ENCODE peak calls at places on chromosomes 3 and 15, in four cellular contexts. One of them, this sample, is unnamed. For H3K27me3, the result is how much of the 10 kb centered on the place peaks cover.

GRCh38 chr3:195147649-195148121 is 123.3 kb downstream of the XXYLT1 start:
- DNase-seq in breast epithelium: no peak
- DNase-seq in right lobe of liver: no peak
- DNase-seq in GM12878: peak
- DNase-seq in this sample: no peak

GRCh38 chr15:81091889-81092558 is 42.0 kb upstream of the CFAP161 start:
- DNase-seq in breast epithelium: no peak
- DNase-seq in right lobe of liver: no peak
- DNase-seq in GM12878: no peak
- DNase-seq in this sample: peak

GRCh38 chr3:42503957-42504333 is 1.5 kb downstream of the VIPR1 start:
- DNase-seq in breast epithelium: peak
- DNase-seq in right lobe of liver: peak
- DNase-seq in GM12878: no peak
- DNase-seq in this sample: peak

GRCh38 chr15:36590838-36591237 is 11.4 kb downstream of the CDIN1 start:
- DNase-seq in breast epithelium: no peak
- DNase-seq in right lobe of liver: no peak
- DNase-seq in GM12878: no peak
- DNase-seq in this sample: no peak

GRCh38 chr3:60085649-60086048 is 1035.8 kb upstream of the CFAP20DC start:
- DNase-seq in breast epithelium: no peak
- DNase-seq in right lobe of liver: no peak
- DNase-seq in GM12878: no peak
- DNase-seq in this sample: no peak

GRCh38 chr3:121897296-121897695 is 3.1 kb downstream of the SLC15A2 start:
- DNase-seq in breast epithelium: no peak
- DNase-seq in right lobe of liver: no peak
- DNase-seq in GM12878: no peak
- DNase-seq in this sample: no peak

GRCh38 chr3:4986175-4986610 is 7.0 kb downstream of the BHLHE40 start:
- DNase-seq in breast epithelium: no peak
- DNase-seq in right lobe of liver: no peak
- DNase-seq in GM12878: no peak
- DNase-seq in this sample: no peak

GRCh38 chr15:57345584-57345983 is 30.7 kb upstream of the CGNL1 start:
- DNase-seq in breast epithelium: no peak
- DNase-seq in right lobe of liver: no peak
- DNase-seq in GM12878: no peak
- DNase-seq in this sample: no peak

GRCh38 chr3:77321646-77322045 is 281.7 kb downstream of the ROBO2 start:
- DNase-seq in breast epithelium: no peak
- DNase-seq in right lobe of liver: no peak
- DNase-seq in GM12878: no peak
- DNase-seq in this sample: no peak

GRCh38 chr3:9361691-9362388 is 1.0 kb upstream of the THUMPD3 start:
- DNase-seq in breast epithelium: no peak
- DNase-seq in right lobe of liver: no peak
- DNase-seq in GM12878: no peak
- DNase-seq in this sample: no peak

DNA sequence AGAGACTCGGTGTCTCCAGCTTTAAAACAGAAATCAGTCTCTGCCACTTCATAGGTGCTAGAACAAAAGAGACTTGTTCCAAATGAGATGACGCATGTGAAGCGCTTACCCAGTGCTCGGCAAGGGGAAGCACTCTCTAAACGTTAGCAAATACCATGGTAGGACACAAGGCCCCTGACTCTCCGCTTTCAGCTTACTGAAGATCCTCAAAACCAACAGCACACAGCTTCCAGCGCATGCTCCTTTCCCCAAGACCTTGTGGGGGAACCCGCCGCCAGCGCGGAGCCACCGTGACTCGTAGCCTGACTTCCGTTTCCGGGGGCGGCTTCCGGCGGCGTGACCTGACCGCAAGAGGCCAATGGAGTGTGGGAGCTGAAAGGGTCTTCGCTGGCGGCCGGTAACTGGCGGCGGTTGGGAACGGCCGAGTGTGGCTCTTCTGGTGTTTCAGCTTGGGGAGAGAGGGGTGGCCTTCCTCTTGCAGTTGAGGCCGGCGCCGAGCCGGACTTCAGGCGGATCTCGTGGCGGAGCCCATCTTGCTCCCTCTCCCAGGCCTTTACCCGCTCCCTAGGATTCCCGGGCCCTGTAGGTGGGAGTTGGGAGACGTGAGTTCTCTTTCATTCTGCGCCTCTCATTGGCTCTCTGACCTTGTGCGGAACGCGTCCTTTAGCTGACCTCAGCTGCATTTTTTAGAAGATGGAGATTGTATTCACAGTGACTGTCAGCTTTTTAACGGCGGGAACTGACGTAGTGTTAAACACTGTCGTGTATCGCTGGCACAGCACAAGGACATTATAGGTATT is at the start of gene THUMPD3:
- DNase-seq in breast epithelium: peak
- DNase-seq in right lobe of liver: peak
- DNase-seq in GM12878: peak
- DNase-seq in this sample: peak
- TF ChIP-seq POLR2A in breast epithelium: peak
- TF ChIP-seq POLR2A in right lobe of liver: peak
- TF ChIP-seq POLR2A in GM12878: peak
- TF ChIP-seq POLR2A in this sample: peak

GRCh38 chr3:63753995-63754394 is 65.1 kb upstream of the C3orf49 start:
- DNase-seq in breast epithelium: no peak
- DNase-seq in right lobe of liver: no peak
- DNase-seq in GM12878: no peak
- DNase-seq in this sample: no peak
- H3K27me3 ChIP-seq in breast epithelium: under half
- H3K27me3 ChIP-seq in right lobe of liver: under half
- H3K27me3 ChIP-seq in GM12878: under half
- H3K27me3 ChIP-seq in this sample: under half

GRCh38 chr3:141337523-141337854 is 30.8 kb upstream of the ZBTB38 start:
- DNase-seq in breast epithelium: no peak
- DNase-seq in right lobe of liver: no peak
- DNase-seq in GM12878: no peak
- DNase-seq in this sample: no peak
- TF ChIP-seq POLR2A in breast epithelium: no peak
- TF ChIP-seq POLR2A in right lobe of liver: no peak
- TF ChIP-seq POLR2A in GM12878: no peak
- TF ChIP-seq POLR2A in this sample: no peak

DNA sequence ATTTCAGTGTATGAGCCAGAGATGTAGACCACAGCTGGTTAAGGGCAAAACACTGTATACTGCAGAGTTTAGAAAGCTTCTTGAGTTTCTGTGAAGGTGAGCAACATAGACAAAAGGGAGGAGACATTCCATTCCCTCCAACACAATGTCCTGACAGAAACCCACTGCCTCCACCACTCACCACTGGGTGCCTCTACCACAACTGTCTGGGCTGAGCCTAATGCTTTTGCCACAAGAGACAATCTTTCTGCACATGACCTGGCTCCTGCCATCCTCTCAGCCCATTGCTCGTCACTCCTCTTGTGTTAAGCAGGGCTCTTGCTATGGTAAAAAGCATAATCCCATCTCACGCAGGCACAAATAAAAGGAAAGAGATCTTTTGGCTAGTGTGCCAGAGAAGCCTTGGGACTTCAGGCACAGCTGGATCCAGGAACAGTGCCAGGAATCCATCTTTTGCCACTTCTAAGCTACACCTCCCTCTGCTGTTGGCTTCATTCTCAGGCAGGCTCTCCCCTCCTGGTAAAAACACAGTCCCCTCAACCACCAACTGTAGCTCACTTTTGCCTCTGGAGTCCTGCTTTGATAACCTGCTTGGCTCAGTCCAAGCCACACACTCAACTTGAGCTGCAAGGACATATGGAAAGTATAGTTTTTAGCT is 140.6 kb upstream of the PRR20G start:
- DNase-seq in breast epithelium: no peak
- DNase-seq in right lobe of liver: peak
- DNase-seq in GM12878: no peak
- DNase-seq in this sample: no peak
- H3K27me3 ChIP-seq in breast epithelium: under half
- H3K27me3 ChIP-seq in right lobe of liver: under half
- H3K27me3 ChIP-seq in GM12878: under half
- H3K27me3 ChIP-seq in this sample: under half

GRCh38 chr3:8964436-8965370 is 1.4 kb upstream of the RAD18 start:
- DNase-seq in breast epithelium: no peak
- DNase-seq in right lobe of liver: no peak
- DNase-seq in GM12878: no peak
- DNase-seq in this sample: no peak
- TF ChIP-seq POLR2A in breast epithelium: no peak
- TF ChIP-seq POLR2A in right lobe of liver: no peak
- TF ChIP-seq POLR2A in GM12878: no peak
- TF ChIP-seq POLR2A in this sample: no peak

GRCh38 chr15:66210684-66211083 is 42.9 kb downstream of the MEGF11 start:
- DNase-seq in breast epithelium: no peak
- DNase-seq in right lobe of liver: no peak
- DNase-seq in GM12878: no peak
- DNase-seq in this sample: no peak

GRCh38 chr15:66211670-66212455 is 41.7 kb downstream of the MEGF11 start:
- DNase-seq in breast epithelium: no peak
- DNase-seq in right lobe of liver: no peak
- DNase-seq in GM12878: no peak
- DNase-seq in this sample: no peak

GRCh38 chr15:66215811-66216210 is 37.7 kb downstream of the MEGF11 start:
- DNase-seq in breast epithelium: no peak
- DNase-seq in right lobe of liver: no peak
- DNase-seq in GM12878: no peak
- DNase-seq in this sample: no peak

GRCh38 chr15:66214236-66214635 is 39.3 kb downstream of the MEGF11 start:
- DNase-seq in breast epithelium: no peak
- DNase-seq in right lobe of liver: no peak
- DNase-seq in GM12878: no peak
- DNase-seq in this sample: no peak

DNA sequence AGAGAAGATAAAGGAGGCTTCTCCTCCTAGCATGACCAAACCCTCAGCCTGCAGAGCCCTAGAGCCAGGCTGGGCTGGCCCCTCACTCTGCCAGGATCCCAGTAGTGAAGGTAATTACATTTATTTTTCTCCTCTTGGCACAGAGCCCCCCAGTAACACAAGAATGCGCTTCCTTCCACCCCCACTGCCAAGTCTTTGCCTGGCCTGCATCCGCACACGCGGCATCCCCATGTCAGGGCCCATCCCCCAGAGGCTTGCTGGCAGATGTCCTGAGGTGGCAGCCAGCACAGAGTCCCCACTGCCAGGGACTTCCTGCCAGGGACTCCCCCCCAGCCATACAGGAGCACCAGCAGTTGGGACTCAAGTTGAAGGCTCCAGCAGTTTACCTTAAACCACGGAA is 41.1 kb downstream of the MEGF11 start:
- DNase-seq in breast epithelium: no peak
- DNase-seq in right lobe of liver: no peak
- DNase-seq in GM12878: no peak
- DNase-seq in this sample: no peak
- H3K27me3 ChIP-seq in breast epithelium: under half
- H3K27me3 ChIP-seq in right lobe of liver: under half
- H3K27me3 ChIP-seq in GM12878: under half
- H3K27me3 ChIP-seq in this sample: under half

GRCh38 chr3:47163990-47164848 is at the start of gene SETD2:
- DNase-seq in breast epithelium: peak
- DNase-seq in right lobe of liver: peak
- DNase-seq in GM12878: peak
- DNase-seq in this sample: peak
- TF ChIP-seq POLR2A in breast epithelium: no peak
- TF ChIP-seq POLR2A in right lobe of liver: peak
- TF ChIP-seq POLR2A in GM12878: peak
- TF ChIP-seq POLR2A in this sample: no peak

DNA sequence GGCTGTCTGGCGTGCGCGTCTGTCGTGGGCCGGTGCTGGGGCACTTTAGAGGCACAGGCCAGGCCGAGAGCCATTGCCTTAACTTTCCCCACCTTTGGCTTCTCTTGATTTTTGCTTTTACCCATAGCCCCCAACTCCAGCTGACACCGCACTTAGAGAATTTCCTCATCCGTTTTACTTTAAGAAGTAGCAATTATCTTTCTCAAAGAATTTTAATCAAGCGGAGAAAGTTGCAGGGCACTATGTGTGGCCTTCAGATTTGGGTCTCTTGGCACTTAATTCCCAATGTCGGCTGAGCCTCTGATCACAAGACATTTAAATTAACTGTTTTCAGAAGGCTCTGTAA is 1.2 kb downstream of the ALDH1A3 start:
- DNase-seq in breast epithelium: no peak
- DNase-seq in right lobe of liver: no peak
- DNase-seq in GM12878: no peak
- DNase-seq in this sample: no peak
- H3K27me3 ChIP-seq in breast epithelium: under half
- H3K27me3 ChIP-seq in right lobe of liver: under half
- H3K27me3 ChIP-seq in GM12878: under half
- H3K27me3 ChIP-seq in this sample: under half

GRCh38 chr3:52396907-52397591 is 47.9 kb downstream of the SEMA3G start:
- DNase-seq in breast epithelium: no peak
- DNase-seq in right lobe of liver: no peak
- DNase-seq in GM12878: no peak
- DNase-seq in this sample: no peak
- TF ChIP-seq POLR2A in breast epithelium: no peak
- TF ChIP-seq POLR2A in right lobe of liver: no peak
- TF ChIP-seq POLR2A in GM12878: no peak
- TF ChIP-seq POLR2A in this sample: no peak

This sample was measured in adrenal gland.